ENCODE peak calls at places on chromosomes 1 and 21, in five cellular contexts. M, C, N, I and V are unnamed samples.

GRCh38 chr1:162230096-162230495 is 146.6 kb downstream of the SPATA46 start:
- DNase-seq in C (no peak), N (no peak), M (no peak), I (no peak), V (no peak)

GRCh38 chr1:6801998-6802397 is 16.7 kb downstream of the CAMTA1 start:
- DNase-seq in M (no peak), I (no peak), N (no peak), C (no peak), V (no peak)

GRCh38 chr1:160219062-160219929 is 14.1 kb downstream of the PEA15 start:
- DNase-seq in I (peak; percentile 30), C (no peak), M (no peak), N (peak; percentile 29), V (peak; percentile 31)

GRCh38 chr1:237115035-237115434 is 73.1 kb downstream of the RYR2 start:
- DNase-seq in C (no peak), I (no peak), M (no peak), N (no peak), V (no peak)

GRCh38 chr1:246795094-246795671 is 71.0 kb downstream of the SCCPDH start:
- DNase-seq in I (no peak), N (no peak), C (no peak), M (peak; percentile 53), V (no peak)

GRCh38 chr1:161531986-161532875 is 7.9 kb downstream of the HSPA6 start:
- DNase-seq in M (no peak), I (no peak), N (no peak), C (no peak), V (no peak)

GRCh38 chr1:33195560-33195959 is 13.7 kb upstream of the TRIM62 start:
- DNase-seq in I (no peak), M (no peak), C (no peak), N (no peak), V (no peak)

GRCh38 chr1:32321712-32322291 is 14.2 kb downstream of the MARCKSL1 start:
- DNase-seq in I (no peak), C (no peak), N (no peak), M (no peak), V (no peak)

GRCh38 chr1:11990303-11991032 is 10.2 kb downstream of the MFN2 start:
- DNase-seq in N (no peak), C (no peak), I (no peak), M (no peak), V (no peak)

GRCh38 chr1:156025873-156026272 is 5.1 kb upstream of the SSR2 start:
- DNase-seq in C (no peak), M (no peak), N (peak; percentile 57), I (peak; percentile 36), V (peak; percentile 62)

GRCh38 chr1:169906938-169907337 is 13.2 kb upstream of the SCYL3 start:
- DNase-seq in M (no peak), N (no peak), C (no peak), I (no peak), V (no peak)

GRCh38 chr1:50893466-50893865 is 66.6 kb downstream of the FAF1 start:
- DNase-seq in C (no peak), I (no peak), M (no peak), N (no peak), V (no peak)

GRCh38 chr1:209769171-209769904 is 13.5 kb downstream of the TRAF3IP3 start:
- DNase-seq in C (peak; percentile 87), M (peak; percentile 86), N (peak; percentile 92), I (peak; percentile 93), V (no peak)

GRCh38 chr1:155910621-155911121 is 478 bp downstream of the RIT1 start:
- DNase-seq in C (no peak), I (peak; percentile 27), M (no peak), N (peak; percentile 49), V (peak; percentile 8)

GRCh38 chr1:112501810-112502641 is 6.7 kb upstream of the WNT2B start:
- DNase-seq in N (peak; percentile 56), C (peak; percentile 10), M (peak; percentile 89), I (peak; percentile 32), V (peak; percentile 59)

GRCh38 chr1:95503371-95504145 is 269.5 kb downstream of the RWDD3 start:
- DNase-seq in N (no peak), C (no peak), M (no peak), I (no peak), V (no peak)

GRCh38 chr1:207911983-207912760 is 1.2 kb upstream of the CD34 start:
- DNase-seq in N (no peak), C (no peak), I (no peak), M (no peak), V (no peak)

GRCh38 chr1:28266920-28267322 is 7.6 kb downstream of the SESN2 start:
- DNase-seq in I (no peak), M (no peak), C (no peak), N (no peak), V (no peak)

GRCh38 chr1:108831225-108831624 is 25.7 kb downstream of the AKNAD1 start:
- DNase-seq in N (no peak), C (no peak), M (no peak), I (no peak), V (no peak)

GRCh38 chr1:43274804-43275180 is 5.0 kb downstream of the TMEM125 start:
- DNase-seq in C (no peak), N (no peak), M (no peak), I (no peak), V (no peak)

GRCh38 chr1:15332525-15332924 is 77.2 kb upstream of the EFHD2 start:
- DNase-seq in I (no peak), N (no peak), C (no peak), M (no peak), V (no peak)

GRCh38 chr1:3307359-3307758 is 147.1 kb upstream of the ARHGEF16 start:
- DNase-seq in M (no peak), C (no peak), I (no peak), N (no peak), V (no peak)

GRCh38 chr1:3308053-3308452 is 146.4 kb upstream of the ARHGEF16 start:
- DNase-seq in N (no peak), I (no peak), C (no peak), M (no peak), V (no peak)

GRCh38 chr1:3305156-3305555 is 149.3 kb upstream of the ARHGEF16 start:
- DNase-seq in M (no peak), C (no peak), I (no peak), N (no peak), V (no peak)

GRCh38 chr1:3304692-3305091 is 149.8 kb upstream of the ARHGEF16 start:
- DNase-seq in I (no peak), C (no peak), N (no peak), M (no peak), V (no peak)

GRCh38 chr1:3306583-3307285 is 147.7 kb upstream of the ARHGEF16 start:
- DNase-seq in M (no peak), C (no peak), I (no peak), N (peak; percentile 4), V (no peak)
- TF ChIP-seq CTCF in M (no peak), C (no peak), I (no peak), N (no peak), V (no peak)

DNA sequence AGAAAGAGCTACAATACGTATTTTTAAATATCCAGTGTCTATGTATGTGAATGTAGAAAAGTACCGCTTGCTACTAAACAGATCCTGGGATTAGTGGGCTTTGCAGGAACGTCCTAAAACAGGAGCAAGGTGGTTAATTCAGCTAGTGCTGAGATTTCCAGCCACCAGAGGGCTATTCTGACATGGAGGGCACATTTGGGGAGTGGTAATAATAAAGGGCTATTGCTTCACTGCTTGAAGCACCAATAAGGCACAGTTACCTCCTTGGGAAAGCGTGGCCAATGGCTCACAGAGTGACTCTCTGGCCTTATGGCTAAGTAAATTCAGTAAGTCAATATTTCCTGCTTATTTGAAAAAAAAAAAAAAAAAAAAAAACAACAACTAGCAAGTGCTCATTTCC is 152.4 kb downstream of the GABPA start:
- DNase-seq in C (no peak), M (no peak), I (no peak), N (no peak), V (no peak)
- TF ChIP-seq CTCF in C (no peak), M (no peak), I (no peak), N (no peak), V (peak; percentile 49)

GRCh38 chr1:241990040-241990439 is 8.9 kb downstream of the MAP1LC3C start:
- DNase-seq in M (peak; percentile 93), I (no peak), C (no peak), N (no peak), V (no peak)

GRCh38 chr1:241985787-241986186 is 13.1 kb downstream of the MAP1LC3C start:
- DNase-seq in M (no peak), C (peak; percentile 64), N (peak; percentile 59), I (peak; percentile 51), V (peak; percentile 36)
- TF ChIP-seq CTCF in M (peak; percentile 36), C (peak; percentile 60), N (peak; percentile 45), I (peak; percentile 57), V (peak; percentile 64)

GRCh38 chr1:173140733-173141132 is 66.4 kb downstream of the TNFSF4 start:
- DNase-seq in M (no peak), I (no peak), C (no peak), N (no peak), V (no peak)
- TF ChIP-seq CTCF in M (no peak), I (no peak), C (no peak), N (no peak), V (no peak)

DNA sequence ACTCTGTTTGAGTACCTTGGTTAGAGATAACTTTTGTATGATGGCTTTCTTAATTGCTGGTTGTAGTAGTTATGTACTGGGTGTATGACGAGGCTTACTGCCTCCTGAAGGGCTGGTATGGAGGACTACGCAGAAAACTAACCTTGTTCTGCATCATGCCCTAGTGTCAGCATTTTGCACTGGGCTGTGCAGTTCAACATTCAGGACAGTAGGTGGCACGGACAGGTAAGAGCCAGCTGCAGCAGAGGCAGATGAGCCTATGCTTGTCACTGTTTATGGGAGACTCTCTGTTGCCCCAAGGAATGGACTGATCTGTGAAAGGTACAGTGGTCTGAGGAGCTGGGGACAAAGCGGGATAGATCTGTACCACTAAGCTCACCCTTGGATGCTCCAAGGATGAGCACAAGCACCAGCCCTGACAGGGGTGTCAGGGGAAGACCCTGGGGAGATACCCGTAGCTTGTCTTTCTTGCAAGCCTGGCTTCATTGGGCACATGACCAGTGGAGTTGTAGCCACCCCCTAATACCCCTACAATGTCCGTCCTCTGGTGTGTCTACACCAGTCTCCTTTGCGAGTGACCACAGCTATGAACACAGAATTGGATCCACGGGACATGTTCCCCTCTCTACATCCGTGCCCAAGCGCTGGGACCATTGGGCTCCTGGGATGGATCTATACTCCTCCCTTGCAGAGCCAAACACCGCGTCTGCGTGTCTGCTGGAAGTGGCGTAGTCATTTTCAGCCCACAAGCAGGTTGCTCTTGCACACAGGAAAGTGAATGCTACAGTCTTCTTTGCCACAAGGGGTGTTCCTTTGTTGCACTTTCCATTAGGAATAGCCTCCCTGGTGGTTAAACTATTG is 51.1 kb upstream of the CFHR3 start:
- DNase-seq in I (peak; percentile 47), C (peak; percentile 84), N (peak; percentile 83), M (peak; percentile 58), V (peak; percentile 27)
- TF ChIP-seq CTCF in I (peak; percentile 58), C (peak; percentile 99), N (peak; percentile 93), M (peak; percentile 56), V (peak; percentile 72)

DNA sequence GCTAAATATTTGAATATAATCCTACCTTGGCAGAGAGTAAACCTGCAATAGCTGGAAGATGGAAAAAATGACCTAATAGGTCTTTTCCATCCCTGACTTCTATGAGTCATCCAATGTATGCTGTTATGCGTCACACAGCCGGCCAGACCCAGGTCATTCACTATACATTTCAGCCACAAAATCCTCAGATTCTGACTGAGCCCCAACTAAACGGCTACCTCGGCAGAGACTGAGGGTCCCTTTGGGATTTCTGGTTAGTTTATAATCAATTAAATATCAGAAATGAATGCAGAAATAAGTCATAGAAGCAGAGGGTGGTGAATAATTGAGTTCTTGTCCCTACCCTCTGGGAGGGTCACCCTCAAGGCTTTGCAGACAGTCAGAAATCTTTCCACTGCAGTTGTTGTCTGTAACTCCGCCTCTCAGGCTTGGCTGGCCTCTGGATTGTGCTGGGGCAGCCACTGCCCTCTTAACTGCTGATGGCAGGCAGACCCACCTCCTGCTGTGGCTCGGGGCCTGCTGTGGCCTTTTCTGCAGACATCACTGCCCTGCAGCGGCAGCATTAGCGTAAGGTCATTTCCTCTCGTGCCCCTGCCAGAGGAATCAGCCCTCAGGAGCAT is 240.5 kb downstream of the TGFB2 start:
- DNase-seq in M (peak; percentile 66), I (no peak), N (no peak), C (no peak), V (peak; percentile 48)
- TF ChIP-seq CTCF in M (no peak), I (no peak), N (no peak), C (no peak), V (no peak)